ENCODE peak calls at places on chromosome 9, in five cellular contexts. O, I, J, D and X are unnamed samples. For H3K36me3, the result is how much of the 10 kb centered on the place peaks cover.

GRCh38 chr9:135105211-135105745 is 17.8 kb downstream of the OLFM1 start:
- DNase-seq in O (no peak), J (no peak), I (no peak), D (no peak), X (no peak)

GRCh38 chr9:89648247-89649000 is 43.6 kb downstream of the GADD45G start:
- DNase-seq in D (no peak), O (peak), J (no peak), I (no peak), X (no peak)

GRCh38 chr9:111148994-111149759 is 110.9 kb upstream of the LPAR1 start:
- DNase-seq in O (no peak), J (no peak), D (no peak), I (no peak), X (no peak)

GRCh38 chr9:68653141-68653595 is 51.9 kb upstream of the PIP5K1B start:
- DNase-seq in I (no peak), J (no peak), O (no peak), D (no peak), X (no peak)

GRCh38 chr9:131483319-131484050 is 19.2 kb upstream of the POMT1 start:
- DNase-seq in I (no peak), D (no peak), J (no peak), O (no peak), X (no peak)

GRCh38 chr9:21995652-21996275 is 1.2 kb downstream of the CDKN2B-AS1 start:
- DNase-seq in D (no peak), O (peak), I (peak), J (no peak), X (peak)

GRCh38 chr9:23775549-23775948 is 50.5 kb downstream of the ELAVL2 start:
- DNase-seq in O (no peak), J (no peak), I (no peak), D (no peak), X (no peak)

GRCh38 chr9:105879181-105879580 is 184.8 kb downstream of the TMEM38B start:
- DNase-seq in I (no peak), D (no peak), O (no peak), J (no peak), X (no peak)

DNA sequence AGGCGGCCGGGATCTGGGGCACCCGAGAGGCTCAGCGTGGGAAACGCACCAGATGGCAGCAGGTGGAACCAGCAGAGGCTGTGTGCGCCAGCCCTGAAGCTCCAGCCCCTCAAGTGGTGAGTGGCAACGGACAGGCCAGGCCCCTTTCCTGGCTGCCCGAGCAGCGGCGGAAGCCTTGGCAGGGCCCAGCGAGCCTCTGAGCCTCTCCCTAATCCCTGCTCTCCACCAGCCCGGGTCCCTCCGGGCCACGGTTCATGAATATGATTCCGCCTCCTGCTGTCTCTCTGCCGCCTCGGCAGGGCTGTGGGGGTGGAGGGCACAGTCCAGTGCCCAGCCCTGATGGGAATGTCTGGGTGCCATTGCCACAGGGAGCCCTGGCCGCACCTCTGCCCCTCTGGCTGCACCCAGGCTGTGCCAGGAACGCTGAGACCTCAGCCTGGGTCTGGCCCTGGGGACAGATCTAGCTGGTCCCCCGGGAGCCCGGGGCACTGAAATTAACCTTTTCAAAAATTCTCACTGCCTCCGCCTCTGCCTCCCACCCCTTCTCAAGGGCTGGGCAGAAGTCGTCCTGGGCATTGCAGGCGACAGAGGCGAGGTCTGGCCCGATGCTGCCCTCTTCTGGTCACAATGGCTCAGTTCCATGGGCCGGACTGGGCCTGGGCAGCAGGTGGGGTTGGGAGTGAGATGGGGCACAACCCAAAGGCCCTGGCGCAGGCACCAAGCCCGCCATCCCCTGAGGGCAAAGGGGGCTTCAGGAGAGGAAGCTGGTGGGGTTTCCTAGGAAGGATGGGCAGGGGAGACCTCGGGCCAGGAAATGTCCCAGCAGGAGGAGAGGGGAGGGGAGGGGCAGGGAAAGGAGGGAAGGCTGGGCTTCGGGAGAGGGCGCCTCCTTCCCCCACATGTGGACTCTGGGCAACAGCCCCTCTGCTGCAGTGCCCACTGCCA is 20.3 kb downstream of the CCDC187 start:
- DNase-seq in D (peak), O (peak), I (peak), J (peak), X (peak)
- H3K4me3 ChIP-seq in D (no peak), O (peak), I (no peak), J (no peak), X (no peak)

GRCh38 chr9:87502446-87503232 is 5.0 kb downstream of the DAPK1 start:
- DNase-seq in D (peak), J (no peak), I (no peak), O (peak), X (no peak)

GRCh38 chr9:87503970-87504369 is 6.3 kb downstream of the DAPK1 start:
- DNase-seq in I (no peak), D (no peak), J (no peak), O (no peak), X (no peak)

GRCh38 chr9:87504938-87505337 is 7.3 kb downstream of the DAPK1 start:
- DNase-seq in O (no peak), D (no peak), I (peak), J (no peak), X (no peak)

GRCh38 chr9:87510251-87510683 is 12.6 kb downstream of the DAPK1 start:
- DNase-seq in D (no peak), O (no peak), J (no peak), I (no peak), X (no peak)

DNA sequence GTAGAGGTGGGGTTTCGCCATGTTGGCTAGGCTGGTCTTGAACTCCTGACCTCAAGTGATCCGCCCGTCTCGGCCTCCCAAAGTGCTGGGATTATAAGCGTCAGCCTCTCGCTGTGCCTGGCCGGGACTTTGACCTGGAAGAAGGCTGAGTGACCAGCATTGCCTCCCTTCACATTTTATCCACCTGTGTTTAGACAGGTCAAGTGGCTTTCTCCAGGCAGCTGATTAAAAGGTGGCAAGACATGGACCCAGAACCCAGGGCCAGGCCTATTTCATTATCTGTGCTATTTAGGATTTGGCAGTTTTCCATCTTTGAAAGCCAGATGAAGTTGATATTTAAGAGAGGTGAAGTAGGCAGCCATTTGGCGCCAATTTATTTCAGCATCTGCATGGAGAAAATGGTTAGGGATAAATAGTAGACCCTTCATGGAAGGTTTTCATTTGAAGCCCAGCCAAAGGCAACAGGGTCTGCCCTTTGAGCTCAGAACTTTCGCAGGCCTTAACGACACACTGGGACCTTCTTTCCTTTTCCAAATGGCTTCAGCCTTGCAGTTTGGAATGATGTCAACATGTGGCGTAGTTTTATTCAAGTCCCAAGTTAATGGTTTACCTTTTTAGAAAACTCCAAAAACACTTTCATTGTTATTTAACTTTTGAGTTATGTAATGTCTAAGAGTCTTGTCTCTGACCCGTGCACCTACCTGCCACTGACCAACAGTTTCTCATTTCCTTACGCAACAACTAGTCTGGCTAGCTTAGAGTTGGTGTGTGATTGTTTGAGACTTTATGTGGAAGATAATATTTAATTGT is 8.4 kb downstream of the DAPK1 start:
- DNase-seq in J (no peak), O (peak), D (no peak), I (no peak), X (no peak)
- H3K36me3 ChIP-seq in J (under half), O (under half), D (under half), I (under half), X (under half)

DNA sequence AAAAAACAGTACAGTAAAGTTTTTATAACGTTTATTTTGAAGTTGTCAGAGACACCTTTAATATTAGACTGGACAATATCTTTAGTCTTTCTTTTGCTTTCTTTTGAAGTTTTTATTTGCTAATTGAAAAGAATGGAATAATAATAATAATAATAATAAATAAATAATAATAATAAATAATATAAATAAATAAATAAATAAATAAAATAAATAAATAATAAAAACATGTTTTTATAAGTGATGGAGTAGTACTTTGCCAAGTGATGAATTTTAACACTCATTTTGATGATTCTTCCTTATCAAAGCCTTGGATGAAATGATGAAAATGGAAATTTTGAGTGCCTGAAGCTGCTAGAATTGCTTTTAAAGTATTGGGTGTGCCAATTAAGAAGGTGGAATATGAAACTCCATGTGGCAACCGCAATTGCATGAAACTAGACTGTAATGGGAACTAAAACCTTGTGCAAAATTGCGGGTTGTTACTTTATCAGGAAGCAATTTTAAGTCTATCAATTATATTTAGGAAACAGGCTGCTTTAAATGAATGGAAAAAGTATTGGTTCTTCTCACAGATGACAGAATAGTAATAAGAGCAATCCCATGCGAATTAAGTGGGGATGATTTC is 4.4 kb downstream of the ANXA1 start:
- DNase-seq in I (no peak), D (no peak), J (no peak), O (no peak), X (no peak)
- H3K4me3 ChIP-seq in I (no peak), D (no peak), J (peak), O (no peak), X (no peak)

DNA sequence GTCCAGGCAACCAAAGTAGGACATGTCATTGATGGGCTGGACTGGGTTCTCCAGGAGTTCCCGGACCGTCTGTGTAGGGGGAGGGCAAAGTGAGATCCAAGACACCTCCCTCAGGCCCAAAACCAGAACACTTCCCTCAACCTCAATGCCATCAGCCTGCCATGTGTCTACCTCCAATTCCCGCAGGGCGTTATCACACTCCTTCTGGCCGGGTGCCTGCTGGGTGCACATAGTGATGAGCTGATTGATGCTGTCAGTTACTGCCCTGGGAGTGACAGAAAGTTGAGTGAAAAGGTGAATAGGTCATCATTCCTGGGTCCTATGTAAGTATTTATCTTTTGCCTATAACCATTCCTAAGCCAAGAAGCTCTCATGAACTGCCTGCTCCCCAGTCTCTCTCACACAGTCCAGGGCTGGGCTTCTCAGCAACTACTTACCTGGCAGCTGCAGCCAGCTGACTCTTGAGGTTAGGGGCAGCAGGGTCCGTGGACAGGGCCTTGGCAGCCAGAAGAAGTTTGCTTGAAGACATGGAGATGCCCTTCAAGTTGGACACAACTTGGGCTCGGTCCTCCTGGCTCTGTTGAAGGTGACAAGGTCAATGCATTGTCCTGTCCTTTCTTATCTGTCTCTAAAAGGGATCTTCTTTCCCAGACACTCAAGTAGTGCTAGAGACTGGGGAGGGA is 21.0 kb downstream of the TLN1 start:
- DNase-seq in J (no peak), D (no peak), I (no peak), O (no peak), X (no peak)
- H3K36me3 ChIP-seq in J (half or more), D (half or more), I (half or more), O (half or more), X (under half)

GRCh38 chr9:107109324-107109723 is 173.8 kb upstream of the RAD23B start:
- DNase-seq in I (no peak), J (no peak), D (no peak), O (no peak), X (no peak)

GRCh38 chr9:107108367-107108766 is 174.7 kb upstream of the RAD23B start:
- DNase-seq in D (no peak), I (no peak), J (no peak), O (no peak), X (no peak)

DNA sequence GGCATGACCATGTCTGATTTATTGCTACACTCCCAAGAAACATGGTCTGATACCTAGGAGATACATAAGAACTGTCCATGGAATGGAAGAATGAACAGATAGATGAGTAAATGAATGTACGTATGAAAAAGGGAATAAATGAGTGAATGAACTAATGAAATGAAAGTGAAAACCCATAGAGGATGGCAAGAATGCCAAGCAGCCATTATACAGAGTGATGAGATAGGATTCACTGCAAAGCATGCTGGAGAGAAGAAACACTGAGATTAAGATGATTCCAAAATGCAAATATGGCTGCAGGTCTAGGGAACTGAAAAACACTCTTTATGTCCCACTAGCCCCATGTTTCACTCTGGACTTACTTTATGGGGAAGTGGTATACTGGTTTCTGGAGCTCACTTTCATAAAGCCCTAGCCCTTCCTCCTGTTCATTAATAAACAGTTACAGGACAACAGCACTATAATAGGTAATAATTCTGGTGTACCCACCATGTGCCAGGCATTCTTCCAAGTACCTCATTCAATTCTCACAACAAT is 170.3 kb upstream of the RAD23B start:
- DNase-seq in I (no peak), O (no peak), D (no peak), J (no peak), X (no peak)
- H3K4me3 ChIP-seq in I (no peak), O (no peak), D (no peak), J (no peak), X (no peak)

GRCh38 chr9:20697021-20697719 is 13.1 kb downstream of the FOCAD start:
- DNase-seq in O (no peak), D (no peak), I (no peak), J (no peak), X (no peak)
- H3K36me3 ChIP-seq in O (under half), D (under half), I (under half), J (under half), X (under half)

DNA sequence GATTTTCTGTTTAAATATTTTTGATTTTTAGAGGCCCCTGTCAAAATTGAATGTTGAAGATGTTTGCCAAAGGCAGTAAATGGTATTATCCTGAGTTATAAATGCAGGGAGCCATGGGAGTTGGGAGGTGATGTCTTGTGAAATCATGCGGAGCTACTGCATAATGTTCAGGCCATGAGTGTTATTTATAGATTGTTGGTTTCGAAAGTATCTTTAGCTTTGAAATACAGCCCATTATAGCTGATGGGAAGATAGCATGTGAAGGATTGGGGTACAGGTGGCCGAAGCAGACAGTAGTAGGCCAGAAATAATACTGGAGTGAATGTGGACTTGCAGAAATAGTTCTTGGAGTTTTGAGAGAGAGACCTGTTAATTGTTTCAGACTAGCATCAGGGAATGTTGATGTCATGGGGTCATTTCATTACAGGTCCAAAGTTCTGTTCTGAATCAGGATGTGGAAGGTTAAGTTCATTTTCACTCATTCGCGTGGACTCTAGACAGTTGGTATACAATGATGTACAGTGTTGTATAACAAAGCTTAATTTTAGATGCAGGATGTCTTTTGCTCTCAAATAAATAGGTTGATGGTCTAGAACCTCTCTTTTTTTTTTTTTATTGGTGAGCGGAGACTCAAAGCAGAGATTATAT is 3.8 kb downstream of the ATP6V1G1 start:
- DNase-seq in D (no peak), I (no peak), J (no peak), O (no peak), X (peak)
- H3K4me3 ChIP-seq in D (no peak), I (no peak), J (peak), O (peak), X (no peak)